ENCODE peak calls at places on chromosomes 12 and 14, in seven cellular contexts. L, B, Q, W, O, F and D are unnamed samples.

GRCh38 chr12:27226319-27226984 is 17.6 kb upstream of the STK38L start:
- DNase-seq in L (no peak), B (no peak), Q (no peak), W (no peak), O (no peak), F (peak), D (peak)

GRCh38 chr12:123075591-123076171 is 75.2 kb downstream of the PITPNM2 start:
- DNase-seq in L (no peak), B (no peak), Q (peak), W (no peak), O (peak), F (peak), D (peak)

GRCh38 chr14:68412505-68413496 is 380.1 kb downstream of the ZFP36L1 start:
- DNase-seq in L (no peak), B (no peak), Q (no peak), W (no peak), O (no peak), F (no peak), D (no peak)

GRCh38 chr12:57475271-57476161 is 4.2 kb downstream of the ARHGAP9 start:
- DNase-seq in L (peak), B (peak), Q (no peak), W (no peak), O (no peak), F (no peak), D (no peak)

GRCh38 chr14:49962616-49963015 is 69.7 kb downstream of the ARF6 start:
- DNase-seq in L (no peak), B (no peak), Q (peak), W (no peak), O (no peak), F (peak), D (no peak)

GRCh38 chr14:28407931-28408330 is 358.7 kb upstream of the FOXG1 start:
- DNase-seq in L (no peak), B (no peak), Q (no peak), W (no peak), O (no peak), F (no peak), D (no peak)

GRCh38 chr12:102811125-102811737 is 105.8 kb downstream of the PAH start:
- DNase-seq in L (peak), B (peak), Q (no peak), W (no peak), O (no peak), F (no peak), D (no peak)

GRCh38 chr12:94560416-94561221 is 89.7 kb downstream of the TMCC3 start:
- DNase-seq in L (peak), B (no peak), Q (no peak), W (no peak), O (no peak), F (peak), D (peak)

GRCh38 chr12:57236925-57237652 is 7.6 kb downstream of the SHMT2 start:
- DNase-seq in L (no peak), B (peak), Q (no peak), W (no peak), O (no peak), F (no peak), D (no peak)

GRCh38 chr12:89245090-89245489 is 107.2 kb downstream of the DUSP6 start:
- DNase-seq in L (peak), B (no peak), Q (no peak), W (no peak), O (no peak), F (no peak), D (no peak)

GRCh38 chr14:104467236-104467635 is 112.3 kb upstream of the C14orf180 start:
- DNase-seq in L (no peak), B (no peak), Q (no peak), W (no peak), O (no peak), F (no peak), D (no peak)

GRCh38 chr14:104470588-104470987 is 109.0 kb upstream of the C14orf180 start:
- DNase-seq in L (no peak), B (no peak), Q (no peak), W (no peak), O (no peak), F (no peak), D (no peak)

GRCh38 chr14:104471114-104471513 is 108.5 kb upstream of the C14orf180 start:
- DNase-seq in L (no peak), B (no peak), Q (no peak), W (no peak), O (no peak), F (no peak), D (no peak)

GRCh38 chr14:104467641-104468040 is 111.9 kb upstream of the C14orf180 start:
- DNase-seq in L (no peak), B (no peak), Q (no peak), W (no peak), O (no peak), F (no peak), D (no peak)

GRCh38 chr14:104469591-104469990 is 110.0 kb upstream of the C14orf180 start:
- DNase-seq in L (no peak), B (no peak), Q (no peak), W (no peak), O (no peak), F (no peak), D (no peak)
- TF ChIP-seq CTCF in L (no peak), B (no peak), Q (no peak), W (no peak), O (no peak), F (no peak), D (no peak)

GRCh38 chr12:109244043-109244442 is 65.0 kb downstream of the FOXN4 start:
- DNase-seq in L (peak), B (no peak), Q (no peak), W (no peak), O (no peak), F (no peak), D (no peak)
- TF ChIP-seq CTCF in L (no peak), B (no peak), Q (no peak), W (no peak), O (no peak), F (no peak), D (no peak)

DNA sequence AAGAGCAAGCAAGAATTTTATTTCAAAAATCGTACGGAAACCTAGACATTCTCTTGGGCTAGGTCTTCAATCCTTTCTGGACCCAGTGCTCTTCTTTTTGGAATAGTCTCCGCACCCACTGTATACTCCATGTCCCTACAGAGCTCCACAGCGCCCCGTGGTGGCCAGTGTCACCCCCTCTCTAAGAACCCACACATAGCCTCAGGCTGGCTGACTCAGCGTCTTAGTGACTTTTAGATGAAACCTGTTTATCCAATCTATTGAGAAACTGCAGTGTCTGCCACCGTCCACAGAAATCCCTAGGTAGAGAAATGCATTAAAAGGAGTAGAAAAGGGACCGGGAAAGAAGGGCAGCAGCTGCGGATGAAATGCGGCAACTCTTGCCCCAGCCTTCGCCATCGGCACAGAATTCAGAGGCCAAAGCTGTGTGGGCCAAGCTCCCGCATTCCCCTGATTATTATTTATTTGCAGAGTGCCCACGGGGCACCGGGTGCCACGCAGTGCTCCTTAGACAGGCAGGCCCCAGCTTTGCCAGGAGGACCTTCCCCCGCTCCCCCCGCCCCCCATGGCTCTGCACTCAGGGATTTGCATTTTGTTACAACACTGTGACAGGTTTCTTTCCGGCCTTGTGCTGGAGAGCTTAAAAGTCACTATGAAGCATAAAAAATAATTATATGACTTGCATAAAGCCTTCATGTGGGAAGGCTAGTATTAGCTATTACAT is 170.1 kb upstream of the FKBP4 start:
- DNase-seq in L (peak), B (peak), Q (no peak), W (no peak), O (no peak), F (no peak), D (peak)
- TF ChIP-seq CTCF in L (peak), B (peak), Q (no peak), W (no peak), O (no peak), F (no peak), D (peak)

GRCh38 chr12:40431169-40431568 is 206.4 kb downstream of the LRRK2 start:
- DNase-seq in L (no peak), B (no peak), Q (no peak), W (no peak), O (no peak), F (no peak), D (no peak)

GRCh38 chr12:40439771-40440492 is 215.1 kb downstream of the LRRK2 start:
- DNase-seq in L (no peak), B (no peak), Q (no peak), W (no peak), O (no peak), F (no peak), D (no peak)

GRCh38 chr12:40435251-40435650 is 210.5 kb downstream of the LRRK2 start:
- DNase-seq in L (no peak), B (no peak), Q (no peak), W (no peak), O (no peak), F (no peak), D (no peak)

DNA sequence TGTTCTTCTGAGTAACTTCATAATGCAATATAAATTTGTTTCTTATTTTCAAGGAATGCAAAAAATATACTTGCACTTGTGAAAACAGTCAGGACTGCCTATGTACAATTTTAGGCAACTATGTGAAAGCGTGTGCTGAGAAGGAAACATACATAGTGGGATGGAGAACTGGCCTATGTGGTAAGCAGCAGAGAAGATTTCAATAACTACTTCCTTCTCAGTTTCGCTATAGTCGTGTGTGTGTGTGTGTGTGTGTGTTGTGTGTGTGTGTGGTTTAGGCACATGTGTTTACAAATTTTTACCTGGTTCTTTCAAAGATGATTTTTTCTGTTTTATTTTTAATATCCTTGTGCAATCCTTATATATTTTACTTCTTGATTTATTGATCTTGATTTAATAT is 211.8 kb downstream of the LRRK2 start:
- DNase-seq in L (no peak), B (no peak), Q (no peak), W (no peak), O (no peak), F (no peak), D (no peak)
- TF ChIP-seq CTCF in L (no peak), B (no peak), Q (no peak), W (no peak), O (no peak), F (no peak), D (no peak)

GRCh38 chr12:47819902-47820630 is at the start of gene HDAC7:
- DNase-seq in L (peak), B (peak), Q (peak), W (peak), O (peak), F (peak), D (peak)
- TF ChIP-seq CTCF in L (no peak), B (no peak), Q (no peak), W (no peak), O (no peak), F (no peak), D (no peak)